ENCODE peak calls at places on chromosomes 6 and 20, in five cellular contexts. I, R, L, V and M are unnamed samples.

GRCh38 chr6:12605888-12606345 is 110.7 kb upstream of the PHACTR1 start:
- DNase-seq in L (no peak), I (peak), V (peak), R (peak), M (peak)

GRCh38 chr6:137102050-137102848 is 57.5 kb upstream of the IL20RA start:
- DNase-seq in I (no peak), V (no peak), R (no peak), L (no peak), M (no peak)

GRCh38 chr20:50373674-50374286 is 136.4 kb upstream of the PTPN1 start:
- DNase-seq in V (no peak), L (no peak), I (no peak), R (no peak), M (no peak)

GRCh38 chr20:51760905-51761544 is 7.2 kb downstream of the ATP9A start:
- DNase-seq in I (no peak), R (no peak), L (no peak), V (no peak), M (no peak)

GRCh38 chr20:57714409-57715267 is 4.8 kb upstream of the PMEPA1 start:
- DNase-seq in V (no peak), R (no peak), I (no peak), L (no peak), M (peak)

GRCh38 chr6:140566706-140567330 is 1192.4 kb upstream of the CITED2 start:
- DNase-seq in V (no peak), I (no peak), L (no peak), R (no peak), M (no peak)

GRCh38 chr6:121590438-121590837 is 155.0 kb downstream of the GJA1 start:
- DNase-seq in I (no peak), R (no peak), V (no peak), L (no peak), M (no peak)

GRCh38 chr6:142716097-142716496 is 228.9 kb downstream of the HIVEP2 start:
- DNase-seq in L (no peak), I (no peak), V (peak), R (no peak), M (no peak)

GRCh38 chr6:45377041-45377554 is 636 bp downstream of the SUPT3H start:
- DNase-seq in R (no peak), I (no peak), V (no peak), L (no peak), M (no peak)

GRCh38 chr20:62808211-62808865 is 3.7 kb downstream of the OGFR start:
- DNase-seq in I (peak), R (peak), L (peak), V (no peak), M (peak)

GRCh38 chr6:40627316-40627715 is 40.2 kb upstream of the LRFN2 start:
- DNase-seq in L (no peak), V (no peak), R (no peak), I (no peak), M (no peak)

GRCh38 chr6:39553811-39554802 is 171.1 kb downstream of the KIF6 start:
- DNase-seq in R (no peak), L (peak), V (no peak), I (no peak), M (no peak)

GRCh38 chr20:34891166-34892062 is 15.0 kb downstream of the ACSS2 start:
- DNase-seq in V (no peak), L (no peak), I (no peak), R (no peak), M (no peak)

GRCh38 chr6:102387351-102388033 is 994.0 kb downstream of the GRIK2 start:
- DNase-seq in R (no peak), I (no peak), V (no peak), L (no peak), M (no peak)

GRCh38 chr6:141744971-141745370 is 387.8 kb upstream of the GJE1 start:
- DNase-seq in V (no peak), L (no peak), I (no peak), R (no peak), M (no peak)

GRCh38 chr6:146914563-146915483 is 289.4 kb upstream of the STXBP5 start:
- DNase-seq in V (no peak), R (peak), L (peak), I (no peak), M (peak)

GRCh38 chr20:63370623-63371176 is 9.6 kb upstream of the CHRNA4 start:
- DNase-seq in R (no peak), I (peak), V (no peak), L (no peak), M (no peak)

GRCh38 chr6:113364781-113365545 is 492.2 kb upstream of the MARCKS start:
- DNase-seq in L (no peak), R (no peak), V (no peak), I (no peak), M (no peak)

GRCh38 chr6:22421187-22421586 is 124.4 kb upstream of the PRL start:
- DNase-seq in R (no peak), I (no peak), V (no peak), L (no peak), M (no peak)

GRCh38 chr20:45359406-45360148 is 3.4 kb upstream of the SYS1 start:
- DNase-seq in V (peak), L (no peak), I (no peak), R (peak), M (no peak)

GRCh38 chr6:18263561-18264337 is 581 bp downstream of the DEK start:
- DNase-seq in V (peak), R (peak), I (peak), L (peak), M (peak)

GRCh38 chr6:38720295-38720694 is 5.2 kb downstream of the DNAH8 start:
- DNase-seq in I (no peak), V (no peak), R (no peak), L (no peak), M (no peak)

GRCh38 chr6:159084493-159085091 is 39.8 kb upstream of the TAGAP start:
- DNase-seq in V (no peak), R (no peak), I (no peak), L (no peak), M (no peak)

GRCh38 chr6:8054276-8054675 is 9.9 kb downstream of the BLOC1S5 start:
- DNase-seq in R (no peak), I (no peak), L (no peak), V (no peak), M (no peak)

GRCh38 chr20:16729080-16729479 is 746 bp upstream of the SNRPB2 start:
- DNase-seq in R (no peak), I (no peak), V (no peak), L (no peak), M (no peak)

GRCh38 chr6:127300411-127300810 is 33.7 kb downstream of the RNF146 start:
- DNase-seq in R (no peak), L (no peak), I (no peak), V (no peak), M (no peak)

GRCh38 chr6:20414711-20415110 is 13.0 kb downstream of the E2F3 start:
- DNase-seq in R (no peak), V (no peak), L (no peak), I (no peak), M (no peak)

GRCh38 chr20:57620274-57620990 is at the start of gene ZBP1:
- DNase-seq in I (no peak), L (no peak), R (no peak), V (no peak), M (no peak)

GRCh38 chr6:124993327-124993726 is 31.1 kb downstream of the RNF217 start:
- DNase-seq in V (no peak), I (no peak), R (no peak), L (no peak), M (no peak)

GRCh38 chr20:50412069-50412468 is 98.1 kb upstream of the PTPN1 start:
- DNase-seq in V (no peak), L (no peak), I (no peak), R (no peak), M (no peak)

GRCh38 chr6:165486183-165487137 is 176.6 kb downstream of the PDE10A start:
- DNase-seq in I (no peak), L (no peak), R (no peak), V (no peak), M (no peak)

GRCh38 chr6:22668717-22669116 is 99.4 kb downstream of the HDGFL1 start:
- DNase-seq in I (no peak), L (no peak), V (no peak), R (no peak), M (no peak)

GRCh38 chr6:161132384-161132783 is 140.8 kb downstream of the MAP3K4 start:
- DNase-seq in R (no peak), V (no peak), I (no peak), L (no peak), M (no peak)

GRCh38 chr6:158561247-158561884 is 1.5 kb downstream of the TMEM181 start:
- DNase-seq in L (no peak), V (peak), R (no peak), I (no peak), M (peak)

GRCh38 chr6:3414704-3415453 is 42.0 kb downstream of the SLC22A23 start:
- DNase-seq in V (no peak), R (no peak), L (no peak), I (no peak), M (no peak)

GRCh38 chr6:147287869-147288271 is 83.7 kb downstream of the STXBP5 start:
- DNase-seq in I (no peak), R (no peak), V (no peak), L (no peak), M (no peak)

GRCh38 chr6:96909826-96910225 is 12.1 kb upstream of the NDUFAF4 start:
- DNase-seq in L (no peak), R (no peak), I (no peak), V (no peak), M (no peak)
- H3K4me3 ChIP-seq in L (no peak), R (no peak), I (no peak), V (no peak), M (no peak)

DNA sequence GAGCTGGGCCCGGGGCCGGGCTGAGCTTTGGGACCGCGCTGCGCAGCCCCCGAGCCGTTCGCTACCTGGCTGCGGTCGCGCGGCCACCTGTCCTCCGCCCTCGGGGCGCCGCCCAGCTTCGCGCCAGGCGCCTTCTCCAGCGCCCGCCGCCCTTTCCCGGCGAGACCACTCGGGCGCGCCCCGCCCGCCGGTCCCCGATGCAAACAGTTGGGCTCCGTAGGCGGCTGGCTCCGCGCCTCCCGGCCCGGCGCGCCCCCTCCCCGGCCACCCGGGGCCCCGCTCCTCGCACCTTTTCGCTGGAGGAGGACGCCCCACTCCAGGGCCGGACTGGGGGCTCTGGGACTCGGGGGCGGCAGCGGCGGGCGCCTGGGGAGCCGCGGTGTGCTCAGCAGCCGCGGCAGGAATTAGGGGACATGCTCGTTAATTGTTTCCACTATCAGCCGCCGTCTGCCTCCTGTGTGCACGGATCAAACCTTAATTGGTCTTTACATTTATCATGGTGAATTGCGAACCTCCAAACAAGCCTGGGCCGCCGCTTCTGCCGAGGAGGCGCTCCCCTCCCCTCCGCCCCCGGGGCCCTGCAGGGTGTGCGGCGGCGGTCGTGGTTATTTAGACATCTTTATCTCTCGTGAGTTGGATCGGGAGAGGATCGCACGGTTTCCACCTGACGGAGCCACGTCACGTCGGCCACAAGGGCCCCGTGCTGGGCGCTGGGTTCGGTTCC is 916 bp upstream of the CNR1 start:
- DNase-seq in V (no peak), L (no peak), I (no peak), R (no peak), M (no peak)
- TF ChIP-seq CTCF in V (no peak), L (no peak), I (no peak), R (no peak), M (no peak)

DNA sequence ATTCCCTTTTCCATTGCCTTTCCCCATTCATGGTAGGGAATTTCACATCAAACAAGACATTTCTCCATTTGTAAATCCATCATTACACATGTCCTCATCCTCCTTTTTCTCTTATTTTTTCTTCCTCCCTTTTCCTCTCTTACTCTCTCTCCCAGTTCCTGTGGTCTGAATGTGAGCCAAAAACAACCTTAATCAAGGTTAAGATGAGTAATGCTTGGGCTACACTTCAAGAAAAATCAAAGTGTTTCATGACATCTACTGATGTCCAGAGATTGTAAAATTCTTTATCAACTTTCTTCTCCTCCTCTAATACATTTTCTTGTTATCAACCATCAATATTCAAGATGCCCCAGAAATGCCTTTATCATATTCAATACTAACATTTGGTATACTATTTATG is 208.0 kb upstream of the PRND start:
- DNase-seq in L (no peak), V (no peak), I (no peak), R (no peak), M (no peak)
- H3K27ac ChIP-seq in L (no peak), V (no peak), I (no peak), R (no peak), M (no peak)

DNA sequence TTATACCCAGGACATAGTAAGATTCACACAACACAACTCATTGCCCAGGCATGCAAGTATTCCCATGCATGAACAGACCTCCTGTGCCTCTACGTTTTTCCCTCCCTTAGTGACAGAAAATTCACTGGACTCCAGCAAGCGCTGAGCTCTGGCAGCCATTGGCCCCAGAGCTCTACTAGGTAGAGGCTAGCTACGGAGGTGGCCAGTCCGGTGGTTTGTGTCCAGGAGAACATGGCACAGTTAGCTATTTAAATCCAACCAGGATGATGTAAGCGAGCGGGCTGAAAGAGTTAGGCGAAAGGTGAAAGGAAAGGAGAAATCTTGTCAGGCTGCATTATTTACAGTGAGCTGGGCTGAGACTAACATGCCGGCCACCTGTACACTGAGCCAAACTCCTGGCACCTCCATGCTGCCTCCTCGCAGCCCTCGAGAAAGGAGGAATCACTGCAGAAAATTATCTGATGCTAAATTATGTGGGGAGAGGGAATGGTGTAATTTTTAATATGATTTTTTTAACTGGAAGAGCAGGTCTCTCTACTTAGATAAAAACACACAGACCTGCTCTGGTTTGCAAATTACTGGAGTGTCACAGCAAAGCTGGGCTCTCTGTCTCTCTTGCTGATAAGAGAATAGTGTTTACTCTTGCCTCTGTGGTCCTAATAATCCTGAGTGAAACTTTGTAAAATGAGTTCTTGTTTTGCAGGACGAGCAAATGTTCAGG is 50.1 kb upstream of the ARMC2 start:
- DNase-seq in L (no peak), I (no peak), R (no peak), V (no peak), M (no peak)
- H3K4me3 ChIP-seq in L (no peak), I (no peak), R (no peak), V (no peak), M (no peak)

DNA sequence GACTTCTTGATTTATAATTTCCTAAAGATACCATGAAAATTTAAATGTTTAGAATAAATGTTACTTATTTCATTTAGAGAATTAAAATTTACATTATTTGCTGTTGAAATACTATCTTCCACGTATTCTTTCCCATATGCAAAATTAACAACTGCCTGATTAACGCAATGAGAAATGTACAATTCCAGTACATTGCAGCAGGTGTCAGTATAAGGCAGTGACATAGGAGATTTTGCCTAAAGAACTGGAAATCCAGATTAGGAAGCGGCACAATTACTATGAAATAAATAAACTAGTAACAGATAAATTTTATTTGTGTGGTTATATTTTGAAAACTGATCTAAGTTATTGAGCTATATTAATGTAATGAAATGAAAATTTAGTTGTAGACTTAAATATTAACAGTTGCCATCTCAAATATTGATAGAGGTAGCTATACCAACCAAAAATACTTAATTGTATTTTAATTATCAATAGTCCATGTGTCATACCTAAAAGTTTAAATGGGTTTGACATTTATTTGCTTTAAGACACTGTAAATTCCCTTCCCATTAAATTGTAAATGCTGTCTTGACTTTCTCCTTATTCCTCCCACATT is 300.2 kb downstream of the UTRN start:
- DNase-seq in I (no peak), L (no peak), R (no peak), V (no peak), M (no peak)
- TF ChIP-seq CTCF in I (peak), L (peak), R (peak), V (no peak), M (peak)

GRCh38 chr20:5550738-5551529 is 199.3 kb upstream of the SHLD1 start:
- DNase-seq in V (no peak), R (no peak), I (no peak), L (no peak), M (no peak)
- H3K27ac ChIP-seq in V (no peak), R (no peak), I (no peak), L (no peak), M (no peak)

GRCh38 chr6:81895511-81896185 is 143.2 kb upstream of the TENT5A start:
- DNase-seq in I (no peak), V (no peak), L (no peak), R (no peak), M (no peak)

GRCh38 chr6:81894788-81895221 is 142.3 kb upstream of the TENT5A start:
- DNase-seq in I (peak), V (no peak), L (no peak), R (no peak), M (no peak)

GRCh38 chr6:81892911-81893310 is 140.4 kb upstream of the TENT5A start:
- DNase-seq in L (no peak), I (no peak), R (no peak), V (no peak), M (no peak)

GRCh38 chr6:81896561-81896960 is 144.1 kb upstream of the TENT5A start:
- DNase-seq in V (no peak), I (no peak), R (no peak), L (no peak), M (no peak)

GRCh38 chr6:81894286-81894685 is 141.8 kb upstream of the TENT5A start:
- DNase-seq in I (no peak), V (no peak), L (no peak), R (peak), M (peak)
- H3K4me3 ChIP-seq in I (peak), V (no peak), L (no peak), R (no peak), M (no peak)